ENCODE peak calls at places on chromosomes 11 and 22, in four cellular contexts. Z is KG1; G is activated T-cell treated with anti-CD3 and anti-CD28 coated beads, Interleukin-2, amount 50 U/mL, for 4 hours; B is AG09309. A is an unnamed sample.

GRCh38 chr22:24155597-24156145 is 25.6 kb upstream of the SUSD2 start:
- DNase-seq in Z (peak; percentile 67), G (peak; percentile 35), B (no peak), A (peak; percentile 84)

GRCh38 chr11:72683782-72684200 is 9.6 kb upstream of the PDE2A start:
- DNase-seq in Z (peak; percentile 39), G (peak; percentile 59), B (no peak), A (no peak)

GRCh38 chr11:91081440-91082088 is 858.7 kb upstream of the CHORDC1 start:
- DNase-seq in Z (no peak), G (no peak), B (no peak), A (peak; percentile 67)

GRCh38 chr11:108432783-108433182 is 34.5 kb downstream of the C11orf65 start:
- DNase-seq in Z (no peak), G (no peak), B (no peak), A (no peak)

GRCh38 chr11:72716291-72716690 is 35.9 kb downstream of the ARAP1 start:
- DNase-seq in Z (no peak), G (no peak), B (no peak), A (no peak)

GRCh38 chr11:12058425-12059115 is 50.1 kb upstream of the DKK3 start:
- DNase-seq in Z (no peak), G (no peak), B (no peak), A (no peak)

GRCh38 chr11:86292912-86293606 is 9.0 kb upstream of the HIKESHI start:
- DNase-seq in Z (no peak), G (no peak), B (no peak), A (no peak)

GRCh38 chr22:27372969-27373670 is 428.4 kb downstream of the MN1 start:
- DNase-seq in Z (no peak), G (no peak), B (no peak), A (no peak)

GRCh38 chr11:77069969-77070582 is 3.3 kb downstream of the CAPN5 start:
- DNase-seq in Z (no peak), G (no peak), B (no peak), A (no peak)

GRCh38 chr11:118921121-118921928 is 4.4 kb downstream of the BCL9L start:
- DNase-seq in Z (no peak), G (no peak), B (no peak), A (no peak)

GRCh38 chr22:35631597-35631996 is 14.5 kb upstream of the MB start:
- DNase-seq in Z (no peak), G (peak; percentile 20), B (no peak), A (no peak)

GRCh38 chr22:43992331-43992821 is 31.7 kb upstream of the PARVB start:
- DNase-seq in Z (no peak), G (no peak), B (peak; percentile 4), A (no peak)

GRCh38 chr22:22068025-22068424 is 85.4 kb upstream of the TOP3B start:
- DNase-seq in Z (no peak), G (no peak), B (no peak), A (no peak)

GRCh38 chr11:110527146-110527545 is 97.4 kb downstream of the FDX1 start:
- DNase-seq in Z (no peak), G (no peak), B (no peak), A (no peak)

GRCh38 chr11:131694526-131695424 is 324.4 kb downstream of the NTM start:
- DNase-seq in Z (peak; percentile 62), G (peak; percentile 20), B (no peak), A (peak; percentile 18)